ENCODE peak calls at places on chromosomes 1 and 21, in four cellular contexts. A, P, O and J are unnamed samples.

GRCh38 chr1:38046884-38047602 is 450 bp upstream of the POU3F1 start:
- DNase-seq in A (peak; percentile 96), P (peak; percentile 81), O (peak; percentile 97), J (peak; percentile 82)

GRCh38 chr1:226723640-226724532 is 15.2 kb downstream of the ITPKB start:
- DNase-seq in A (no peak), P (no peak), O (peak; percentile 58), J (peak; percentile 53)

GRCh38 chr1:188188317-188188716 is 1359.6 kb downstream of the PLA2G4A start:
- DNase-seq in A (no peak), P (no peak), O (no peak), J (no peak)

GRCh38 chr1:9960705-9961562 is 17.7 kb downstream of the NMNAT1 start:
- DNase-seq in A (no peak), P (peak; percentile 62), O (no peak), J (peak; percentile 66)

GRCh38 chr1:232923739-232924386 is 26.5 kb upstream of the NTPCR start:
- DNase-seq in A (no peak), P (no peak), O (no peak), J (no peak)

GRCh38 chr1:180238675-180239074 is 8.6 kb downstream of the LHX4 start:
- DNase-seq in A (no peak), P (no peak), O (no peak), J (no peak)

GRCh38 chr1:8422439-8423133 is 104.7 kb downstream of the SLC45A1 start:
- DNase-seq in A (peak; percentile 51), P (no peak), O (peak; percentile 57), J (no peak)

GRCh38 chr1:39753132-39754025 is 14.7 kb downstream of the PPIE start:
- DNase-seq in A (no peak), P (no peak), O (no peak), J (no peak)

DNA sequence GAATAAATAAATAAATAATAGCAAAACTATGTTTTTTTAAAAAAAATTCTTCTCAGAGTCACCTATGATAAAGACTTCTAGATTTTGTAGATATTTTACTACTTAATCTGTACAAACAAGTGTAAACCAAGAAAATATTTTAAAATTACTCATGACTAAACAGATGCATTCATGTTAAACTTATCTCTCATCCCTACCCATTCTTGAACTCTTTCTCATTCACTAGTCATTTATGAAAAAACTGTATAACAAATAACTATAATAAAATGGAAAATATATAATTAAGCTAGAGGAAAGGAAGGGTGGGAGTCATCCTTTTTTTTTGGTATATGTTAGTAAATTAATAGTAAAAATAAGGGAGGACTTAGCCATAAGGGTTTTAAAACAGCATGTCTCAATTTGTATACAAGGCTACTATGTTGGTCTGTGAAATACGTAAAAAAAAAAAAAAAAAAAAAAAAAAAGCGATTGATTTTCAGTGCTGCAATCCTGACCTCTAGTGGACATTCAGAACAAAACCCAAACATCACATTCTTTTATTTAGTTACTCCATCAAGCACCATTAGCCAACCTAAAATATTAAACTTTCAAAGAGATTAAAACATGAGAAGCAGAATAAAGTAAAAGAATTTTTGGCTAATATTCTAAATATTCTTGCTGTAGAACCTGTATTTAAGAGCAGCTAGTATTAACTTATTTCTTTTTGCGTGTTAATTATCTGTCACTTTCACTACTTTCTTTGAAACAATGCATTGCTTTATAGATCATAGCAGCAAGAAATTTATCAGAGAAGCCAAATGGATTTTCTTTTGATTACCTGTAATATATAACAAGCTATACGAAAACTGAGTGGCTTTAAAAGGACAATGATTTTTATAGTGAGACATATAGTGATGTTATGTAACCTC is 255.8 kb upstream of the CACYBP start:
- DNase-seq in A (peak; percentile 31), P (no peak), O (peak; percentile 32), J (no peak)
- TF ChIP-seq USF2 in A (no peak), P (no peak), O (no peak), J (no peak)

GRCh38 chr1:25771246-25772114 is 28.5 kb upstream of the SELENON start:
- DNase-seq in A (peak; percentile 87), P (no peak), O (no peak), J (peak; percentile 32)
- TF ChIP-seq TEAD4 in A (no peak), P (no peak), O (no peak), J (no peak)

DNA sequence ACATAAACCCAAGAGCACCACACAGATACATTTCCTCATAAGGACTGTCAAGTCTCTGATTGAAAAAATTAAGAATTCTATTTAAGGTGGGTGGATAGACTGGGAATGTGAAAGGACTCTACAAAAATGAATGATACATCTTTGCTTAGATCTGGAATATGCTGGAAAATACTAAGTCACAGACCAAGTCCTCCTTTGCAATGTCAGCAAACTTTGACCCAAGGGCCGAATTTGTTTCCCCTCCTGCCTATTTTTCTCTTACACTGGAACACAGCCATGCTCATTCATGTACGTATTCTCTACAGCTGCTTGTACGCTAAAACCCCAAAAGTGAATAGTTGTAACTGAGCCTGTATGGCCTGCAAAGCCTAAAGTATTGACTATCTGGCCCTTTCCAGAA is 180.7 kb downstream of the ADSS2 start:
- DNase-seq in A (no peak), P (no peak), O (no peak), J (no peak)
- TF ChIP-seq USF2 in A (no peak), P (no peak), O (no peak), J (no peak)

GRCh38 chr1:32900956-32901822 is at the start of gene TMEM54:
- DNase-seq in A (peak; percentile 83), P (peak; percentile 69), O (peak; percentile 86), J (peak; percentile 45)
- TF ChIP-seq TEAD4 in A (no peak), P (no peak), O (no peak), J (no peak)

DNA sequence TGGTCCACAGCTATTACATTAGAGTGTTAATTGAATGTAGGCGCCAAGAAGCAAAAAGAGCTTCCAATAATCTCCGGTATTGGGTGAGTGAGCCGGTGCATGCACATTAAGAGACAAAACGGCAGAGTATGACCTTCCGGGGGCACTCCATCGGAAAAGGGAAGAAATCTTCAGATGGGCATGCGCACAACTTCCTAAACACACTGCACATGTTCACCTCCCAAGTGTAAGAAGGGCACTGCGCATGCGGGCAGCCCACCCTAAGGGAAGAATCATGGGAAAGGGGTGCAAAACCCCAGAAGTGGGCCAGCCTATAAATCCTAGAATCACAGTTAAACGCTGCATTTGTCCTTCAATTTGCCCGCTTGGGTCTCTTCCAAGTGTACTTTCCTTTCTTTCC is 6.7 kb upstream of the IFNAR1 start:
- DNase-seq in A (no peak), P (no peak), O (no peak), J (no peak)
- TF ChIP-seq USF2 in A (no peak), P (no peak), O (no peak), J (no peak)